ENCODE peak calls at places on chromosome 6, in nine cellular contexts. D is fibroblast of lung, E is GM23338, T is bronchial epithelial cell, Y is astrocyte, P is SK-N-SH, U is cardiac muscle cell, A is psoas muscle, M is uterus. V is an unnamed sample.

GRCh38 chr6:150153905-150154492 is 11.2 kb downstream of the PPP1R14C start:
- DNase-seq in E (no peak), P (no peak), T (peak; percentile 85), Y (peak; percentile 63), D (no peak), U (peak; percentile 12), M (no peak), A (no peak), V (no peak)

GRCh38 chr6:167238169-167238693 is 52.9 kb upstream of the UNC93A start:
- DNase-seq in E (peak; percentile 58), P (no peak), T (no peak), Y (no peak), D (no peak), M (no peak), U (no peak), A (no peak), V (no peak)

GRCh38 chr6:111533087-111533784 is 50.2 kb upstream of the REV3L start:
- DNase-seq in E (no peak), P (no peak), A (peak; percentile 64), Y (no peak), D (no peak), T (no peak), U (no peak), M (no peak), V (no peak)

GRCh38 chr6:169887529-169888140 is 136.2 kb downstream of the ERMARD start:
- DNase-seq in M (no peak), E (no peak), U (no peak), T (peak; percentile 92), Y (no peak), A (no peak), D (no peak), P (peak; percentile 1), V (no peak)

GRCh38 chr6:4717856-4718255 is 58.3 kb upstream of the CDYL start:
- DNase-seq in P (no peak), Y (no peak), E (no peak), D (no peak), T (no peak), A (no peak), M (no peak), U (no peak), V (no peak)

GRCh38 chr6:131043902-131044447 is 19.1 kb downstream of the EPB41L2 start:
- DNase-seq in A (no peak), D (no peak), U (no peak), Y (no peak), T (no peak), P (no peak), E (no peak), M (no peak), V (no peak)

GRCh38 chr6:34360556-34360955 is 31.9 kb downstream of the NUDT3 start:
- DNase-seq in Y (peak; percentile 84), A (no peak), U (peak; percentile 50), M (no peak), E (no peak), P (no peak), T (no peak), D (peak; percentile 47), V (no peak)

GRCh38 chr6:46366190-46366900 is 124.9 kb downstream of the RCAN2 start:
- DNase-seq in M (no peak), P (no peak), U (no peak), E (no peak), A (no peak), D (no peak), Y (no peak), T (no peak), V (no peak)

GRCh38 chr6:22149501-22150490 is 147.0 kb downstream of the PRL start:
- DNase-seq in D (peak; percentile 80), U (peak; percentile 59), Y (peak; percentile 56), E (no peak), A (no peak), T (no peak), M (no peak), P (peak; percentile 62), V (no peak)

GRCh38 chr6:43763133-43763797 is 6.7 kb upstream of the VEGFA start:
- DNase-seq in D (no peak), P (no peak), A (no peak), Y (peak; percentile 61), U (peak; percentile 47), T (no peak), M (no peak), E (no peak), V (no peak)

GRCh38 chr6:162459985-162460384 is 267.6 kb downstream of the PRKN start:
- DNase-seq in T (no peak), D (no peak), M (no peak), Y (no peak), A (no peak), U (no peak), P (no peak), E (no peak), V (no peak)

GRCh38 chr6:16031278-16031981 is 97.5 kb upstream of the MYLIP start:
- DNase-seq in Y (no peak), M (no peak), T (no peak), D (no peak), U (peak; percentile 9), A (no peak), P (no peak), E (no peak), V (no peak)

GRCh38 chr6:127864701-127865100 is 36.2 kb downstream of the THEMIS start:
- DNase-seq in Y (no peak), U (no peak), P (no peak), D (no peak), A (no peak), M (no peak), T (no peak), E (no peak), V (no peak)

GRCh38 chr6:157113389-157113788 is 209.9 kb downstream of the TMEM242 start:
- DNase-seq in T (no peak), E (no peak), A (no peak), U (no peak), P (no peak), D (no peak), Y (no peak), M (no peak), V (no peak)

GRCh38 chr6:10412165-10412947 is 2.5 kb downstream of the TFAP2A start:
- DNase-seq in E (peak; percentile 91), M (no peak), U (peak; percentile 71), A (peak; percentile 45), T (peak; percentile 70), Y (peak; percentile 34), D (peak; percentile 44), P (peak; percentile 61), V (peak; percentile 87)

GRCh38 chr6:10415593-10416480 is 963 bp upstream of the TFAP2A start:
- DNase-seq in M (no peak), E (no peak), D (no peak), T (no peak), P (no peak), U (no peak), Y (no peak), A (no peak), V (no peak)

GRCh38 chr6:10414766-10415592 is at the start of gene TFAP2A:
- DNase-seq in E (peak; percentile 95), A (peak; percentile 35), P (no peak), T (peak; percentile 87), U (peak; percentile 42), Y (peak; percentile 31), M (no peak), D (no peak), V (no peak)

GRCh38 chr6:10412948-10413849 is 1.7 kb downstream of the TFAP2A start:
- DNase-seq in D (no peak), U (no peak), P (no peak), M (no peak), A (no peak), E (peak; percentile 68), Y (no peak), T (peak; percentile 72), V (no peak)

GRCh38 chr6:10413850-10414765 is 766 bp downstream of the TFAP2A start:
- DNase-seq in D (no peak), M (no peak), A (no peak), U (no peak), Y (no peak), T (peak; percentile 72), E (peak; percentile 66), P (no peak), V (no peak)
- H3K4me3 ChIP-seq in D (no peak overlapping the region), M (no peak overlapping the region), A (peak overlapping the region; percentile 76), U (no peak overlapping the region), Y (peak overlapping the region; percentile 20), T (peak overlapping the region; percentile 61), E (peak overlapping the region; percentile 54), P (no peak overlapping the region), V (peak overlapping the region; percentile 27)

GRCh38 chr6:31652925-31653724 is 664 bp upstream of the BAG6 start:
- DNase-seq in Y (peak; percentile 84), U (no peak), A (peak; percentile 91), M (peak; percentile 92), E (peak; percentile 98), D (no peak), T (no peak), P (peak; percentile 87), V (no peak)
- TF ChIP-seq CTCF in Y (no peak), U (peak; percentile 12), A (no peak), M (no peak), E (peak; percentile 28), D (peak; percentile 13), T (no peak), P (no peak), V (peak; percentile 26)

GRCh38 chr6:47780510-47781356 is 1.1 kb upstream of the OPN5 start:
- DNase-seq in D (peak; percentile 81), A (no peak), Y (peak; percentile 54), M (no peak), T (peak; percentile 87), E (peak; percentile 79), U (peak; percentile 79), P (peak; percentile 23), V (no peak)
- H3K4me3 ChIP-seq in D (no peak overlapping the region), A (peak overlapping the region; percentile 4), Y (no peak overlapping the region), M (no peak overlapping the region), T (no peak overlapping the region), E (no peak overlapping the region), U (no peak overlapping the region), P (no peak overlapping the region), V (no peak overlapping the region)

GRCh38 chr6:154371337-154371736 is 14.7 kb upstream of the IPCEF1 start:
- DNase-seq in A (no peak), D (no peak), M (no peak), E (no peak), U (no peak), T (no peak), Y (no peak), P (no peak), V (no peak)

GRCh38 chr6:154367839-154368695 is 11.5 kb upstream of the IPCEF1 start:
- DNase-seq in U (peak; percentile 34), T (peak; percentile 100), E (no peak), A (no peak), Y (no peak), D (peak; percentile 43), P (no peak), M (no peak), V (no peak)

GRCh38 chr6:154373971-154374370 is 17.4 kb upstream of the IPCEF1 start:
- DNase-seq in M (no peak), D (no peak), A (no peak), U (no peak), P (no peak), E (no peak), T (no peak), Y (no peak), V (no peak)

GRCh38 chr6:154367333-154367732 is 10.7 kb upstream of the IPCEF1 start:
- DNase-seq in T (no peak), M (no peak), U (no peak), A (no peak), Y (no peak), D (no peak), P (no peak), E (no peak), V (no peak)

DNA sequence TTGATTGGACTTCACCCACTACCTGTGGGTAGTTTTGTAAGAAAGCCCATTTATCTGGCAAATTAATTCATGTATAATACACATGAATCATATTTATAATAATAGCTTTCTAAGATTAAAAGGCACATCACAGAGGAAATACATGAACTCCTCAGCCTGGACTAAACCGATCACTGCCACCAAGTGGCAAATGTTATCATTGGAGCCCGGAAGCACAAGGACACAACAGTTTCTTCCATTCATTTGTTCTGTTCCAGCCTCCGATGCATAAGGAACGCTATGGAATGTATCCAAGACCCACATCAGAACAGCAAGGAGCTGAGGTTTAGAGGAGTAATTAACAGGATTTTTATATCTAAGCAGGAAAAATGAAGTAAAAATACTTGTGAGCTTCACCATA is 13.9 kb upstream of the IPCEF1 start:
- DNase-seq in P (peak; percentile 52), T (peak; percentile 29), A (no peak), D (peak; percentile 71), M (no peak), U (peak; percentile 59), E (peak; percentile 45), Y (peak; percentile 34), V (no peak)
- TF ChIP-seq CTCF in P (peak; percentile 63), T (peak; percentile 42), A (peak; percentile 17), D (peak; percentile 52), M (no peak), U (peak; percentile 26), E (peak; percentile 69), Y (peak; percentile 44), V (peak; percentile 54)

V was measured in GM06990.